ENCODE peak calls at places on chromosomes 4 and X, in eight cellular contexts. G is psoas muscle; I is effector memory CD8-positive, alpha-beta T cell; U is GM19239; L is cardiac muscle cell; T is aorta; D is foreskin keratinocyte; V is pons. C is an unnamed sample.

GRCh38 chr4:18440527-18441215 is 419.1 kb upstream of the LCORL start:
- DNase-seq in D (no peak), I (no peak), G (no peak), V (no peak), U (no peak), L (no peak), T (no peak), C (no peak)

GRCh38 chr4:188029114-188029513 is 33.5 kb downstream of the ZFP42 start:
- DNase-seq in G (no peak), D (no peak), L (no peak), T (no peak), V (no peak), U (no peak), I (no peak), C (no peak)

GRCh38 chr4:85760521-85760920 is 285.6 kb downstream of the ARHGAP24 start:
- DNase-seq in D (no peak), G (no peak), L (peak), I (no peak), V (no peak), U (no peak), T (no peak), C (no peak)

GRCh38 chr4:109185548-109185947 is 116.9 kb downstream of the COL25A1 start:
- DNase-seq in D (no peak), U (no peak), L (no peak), G (no peak), T (no peak), V (no peak), I (no peak), C (no peak)

GRCh38 chr4:5747746-5748365 is 36.9 kb downstream of the EVC start:
- DNase-seq in L (peak), T (no peak), V (no peak), U (no peak), G (no peak), D (peak), I (no peak), C (no peak)

GRCh38 chr4:162839814-162840213 is 326.9 kb downstream of the NAF1 start:
- DNase-seq in U (no peak), D (no peak), G (no peak), T (no peak), V (no peak), I (no peak), L (no peak), C (no peak)

GRCh38 chrX:134632386-134632785 is 25.9 kb downstream of the PLAC1 start:
- DNase-seq in U (no peak), T (no peak), L (no peak), V (no peak), G (no peak), I (no peak), D (no peak), C (no peak)

GRCh38 chr4:184417802-184418511 is 56.4 kb downstream of the IRF2 start:
- DNase-seq in G (no peak), U (no peak), D (peak), I (no peak), T (no peak), L (peak), V (peak), C (no peak)

GRCh38 chrX:129472116-129472515 is 51.2 kb downstream of the SMARCA1 start:
- DNase-seq in L (no peak), D (peak), U (no peak), V (no peak), G (no peak), I (no peak), T (no peak), C (no peak)

GRCh38 chr4:38275331-38275821 is 315.2 kb downstream of the PTTG2 start:
- DNase-seq in U (no peak), G (no peak), D (peak), I (no peak), L (no peak), V (no peak), T (no peak), C (no peak)

GRCh38 chr4:108375434-108375833 is 206.7 kb upstream of the LEF1 start:
- DNase-seq in L (no peak), D (no peak), V (no peak), I (no peak), T (no peak), U (no peak), G (no peak), C (no peak)

GRCh38 chr4:54077812-54078211 is 13.4 kb upstream of the CHIC2 start:
- DNase-seq in T (no peak), L (no peak), I (no peak), U (no peak), D (peak), G (no peak), V (no peak), C (no peak)

GRCh38 chr4:59537231-59537886 is 1662.8 kb upstream of the ADGRL3 start:
- DNase-seq in G (no peak), V (no peak), L (no peak), I (no peak), U (no peak), D (peak), T (no peak), C (no peak)

GRCh38 chr4:34157546-34157945 is 2086.8 kb downstream of the ARAP2 start:
- DNase-seq in D (peak), L (no peak), G (no peak), T (no peak), I (no peak), V (no peak), U (no peak), C (no peak)

GRCh38 chr4:25928320-25928955 is 14.4 kb downstream of the SMIM20 start:
- DNase-seq in T (no peak), D (no peak), I (no peak), G (no peak), L (no peak), U (no peak), V (peak), C (no peak)

GRCh38 chr4:188408244-188409067 is 269.2 kb downstream of the TRIML1 start:
- DNase-seq in V (no peak), L (peak), U (no peak), T (no peak), D (no peak), I (no peak), G (no peak), C (no peak)

GRCh38 chr4:155820887-155821529 is 45.1 kb downstream of the ASIC5 start:
- DNase-seq in D (no peak), V (no peak), U (no peak), G (no peak), T (no peak), L (no peak), I (no peak), C (no peak)

GRCh38 chrX:32397562-32398216 is 813.7 kb downstream of the DMD start:
- DNase-seq in T (no peak), G (no peak), V (no peak), I (no peak), D (no peak), L (no peak), U (no peak), C (no peak)

GRCh38 chrX:40953369-40953768 is 131.9 kb upstream of the USP9X start:
- DNase-seq in G (no peak), T (no peak), D (no peak), I (no peak), V (no peak), U (no peak), L (no peak), C (no peak)

GRCh38 chrX:151393514-151393913 is 3.5 kb upstream of the VMA21 start:
- DNase-seq in D (no peak), T (no peak), G (no peak), I (peak), U (peak), L (no peak), V (no peak), C (peak)

GRCh38 chrX:150482537-150483217 is 85.7 kb upstream of the MTM1 start:
- DNase-seq in L (peak), T (no peak), G (no peak), V (peak), U (no peak), I (no peak), D (peak), C (no peak)

GRCh38 chr4:16591867-16592266 is 306.6 kb downstream of the LDB2 start:
- DNase-seq in I (no peak), T (no peak), V (peak), D (no peak), G (no peak), U (no peak), L (peak), C (no peak)

GRCh38 chr4:41418444-41418843 is 119.5 kb upstream of the LIMCH1 start:
- DNase-seq in I (no peak), V (peak), T (peak), U (no peak), D (no peak), G (peak), L (peak), C (no peak)

GRCh38 chr4:110344165-110344564 is 131.8 kb upstream of the ENPEP start:
- DNase-seq in V (no peak), G (no peak), U (no peak), L (peak), D (no peak), T (no peak), I (no peak), C (no peak)

GRCh38 chr4:186814535-186814934 is 90.9 kb upstream of the FAT1 start:
- DNase-seq in G (no peak), L (no peak), U (no peak), V (no peak), D (no peak), I (no peak), T (no peak), C (no peak)

GRCh38 chrX:84187501-84188319 is at the start of gene RPS6KA6:
- DNase-seq in U (peak), V (no peak), L (no peak), T (peak), I (no peak), D (no peak), G (peak), C (peak)

GRCh38 chr4:15488136-15488535 is 18.5 kb downstream of the CC2D2A start:
- DNase-seq in T (no peak), I (no peak), G (no peak), L (no peak), V (no peak), D (no peak), U (no peak), C (no peak)

GRCh38 chr4:110527156-110527555 is 51.2 kb downstream of the ENPEP start:
- DNase-seq in D (no peak), I (no peak), L (no peak), V (no peak), G (no peak), U (no peak), T (no peak), C (no peak)

GRCh38 chr4:26238782-26239647 is 81.8 kb upstream of the RBPJ start:
- DNase-seq in G (no peak), T (no peak), U (no peak), L (peak), V (peak), D (no peak), I (no peak), C (no peak)

C was measured in GM12891.